ENCODE peak calls at places on chromosome 20, in ten cellular contexts. J is ascending aorta, Q is nephron progenitor cell, Y is cardiac muscle cell, N is natural killer cell, E is osteocyte, K is PC-3, M is fibroblast of villous mesenchyme, R is tibial artery, Z is hepatocyte. P is an unnamed sample.

GRCh38 chr20:19495905-19496703 is 262.0 kb upstream of the RIN2 start:
- DNase-seq in E (no peak), K (no peak), M (no peak), Z (no peak), J (no peak), N (no peak), Q (no peak), Y (no peak), R (peak; percentile 81), P (no peak)

GRCh38 chr20:3238616-3239025 is 369 bp downstream of the SLC4A11 start:
- DNase-seq in Q (peak; percentile 57), K (peak; percentile 51), Y (peak; percentile 22), E (no peak), J (no peak), R (no peak), Z (peak; percentile 41), N (no peak), M (peak; percentile 60), P (peak; percentile 84)

GRCh38 chr20:21102252-21102609 is 3.9 kb downstream of the LINC00237 start:
- DNase-seq in Z (no peak), J (no peak), K (no peak), E (no peak), R (no peak), M (no peak), Y (no peak), Q (peak; percentile 25), N (no peak), P (peak; percentile 58)

GRCh38 chr20:47338131-47338628 is 18.3 kb downstream of the ZMYND8 start:
- DNase-seq in N (no peak), E (no peak), Q (no peak), R (no peak), K (no peak), M (peak; percentile 72), Y (no peak), J (no peak), Z (no peak), P (no peak)

GRCh38 chr20:24950128-24950835 is 1.2 kb downstream of the CST7 start:
- DNase-seq in J (no peak), R (no peak), M (no peak), K (no peak), E (peak; percentile 80), N (peak; percentile 47), Y (no peak), Q (no peak), Z (no peak), P (no peak)

GRCh38 chr20:1489764-1490436 is 1.3 kb downstream of the SIRPB2 start:
- DNase-seq in K (peak; percentile 82), E (no peak), Z (no peak), N (no peak), R (no peak), Y (no peak), J (no peak), Q (no peak), M (no peak), P (no peak)

GRCh38 chr20:39800548-39800947 is 838.4 kb downstream of the DHX35 start:
- DNase-seq in E (no peak), N (no peak), R (peak; percentile 66), Y (peak; percentile 76), M (peak; percentile 68), K (no peak), J (no peak), Q (no peak), Z (no peak), P (peak; percentile 5)

GRCh38 chr20:63049561-63050221 is 42.9 kb upstream of the BHLHE23 start:
- DNase-seq in K (no peak), E (no peak), Q (no peak), R (no peak), J (no peak), Y (no peak), M (no peak), Z (no peak), N (no peak), P (no peak)

GRCh38 chr20:45821942-45822341 is 5.2 kb downstream of the TNNC2 start:
- DNase-seq in Z (no peak), K (no peak), R (no peak), E (no peak), J (no peak), Y (no peak), M (no peak), Q (no peak), N (no peak), P (no peak)

GRCh38 chr20:19885981-19886665 is 128.1 kb downstream of the RIN2 start:
- DNase-seq in K (peak; percentile 77), Y (peak; percentile 45), J (no peak), N (no peak), Q (no peak), E (no peak), R (peak; percentile 80), Z (peak; percentile 28), M (peak; percentile 62), P (no peak)

GRCh38 chr20:56843817-56844216 is 214.7 kb downstream of the TFAP2C start:
- DNase-seq in N (no peak), E (no peak), J (no peak), Y (no peak), K (peak; percentile 41), Z (peak; percentile 27), M (peak; percentile 8), Q (no peak), R (no peak), P (no peak)

DNA sequence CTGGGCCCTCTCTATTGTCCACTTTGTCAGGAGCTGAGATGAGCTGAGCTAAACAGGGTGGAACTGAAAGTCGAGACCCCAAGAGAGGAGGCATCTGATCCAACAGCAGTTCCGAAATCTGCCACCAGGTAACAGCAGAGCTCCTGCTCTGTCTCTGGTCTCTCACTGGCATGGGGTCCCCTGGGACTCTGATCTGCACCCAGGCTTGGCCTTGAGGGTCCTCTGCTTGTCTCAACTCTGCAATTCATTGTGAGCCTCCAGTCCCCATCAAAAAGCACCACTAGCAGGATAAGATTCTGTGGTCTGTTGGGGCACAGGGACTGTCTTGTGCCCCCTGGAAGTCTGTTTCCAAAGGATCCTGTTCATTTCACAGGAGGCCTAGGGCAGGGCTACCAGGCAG is 62.5 kb upstream of the TOP1 start:
- DNase-seq in K (peak; percentile 28), J (no peak), Z (no peak), E (peak; percentile 64), N (no peak), Q (peak; percentile 32), M (no peak), Y (no peak), R (no peak), P (peak; percentile 17)
- TF ChIP-seq CTCF in K (peak; percentile 59), J (no peak), Z (no peak), E (peak; percentile 18), N (no peak), Q (peak; percentile 46), M (peak; percentile 48), Y (peak; percentile 27), R (no peak), P (peak; percentile 41)

DNA sequence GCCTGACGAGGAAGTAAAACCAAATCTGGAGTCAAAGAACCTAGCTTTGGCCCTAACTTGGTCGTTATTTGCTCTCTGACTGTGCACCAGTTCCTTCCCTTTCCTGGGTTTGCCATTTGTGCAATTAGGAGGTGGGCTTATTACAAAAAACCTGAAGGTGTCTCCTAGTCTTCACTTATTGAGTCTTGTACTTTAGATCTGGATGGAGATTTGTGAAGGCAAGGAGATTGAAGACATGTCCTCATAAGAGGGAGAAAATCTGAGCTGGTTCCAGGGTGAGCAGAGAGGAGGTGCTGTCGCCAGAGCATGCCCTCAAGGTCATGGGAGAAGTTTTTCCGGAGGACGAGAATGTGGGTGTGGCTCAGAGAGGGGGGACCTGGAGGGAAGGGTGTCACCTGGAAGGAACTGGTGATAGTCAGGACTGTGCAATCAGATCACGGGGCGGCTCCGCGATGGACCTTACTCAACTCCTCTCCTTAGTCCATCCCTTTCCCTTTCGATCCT is 703 bp upstream of the ACSS2 start:
- DNase-seq in M (no peak), J (no peak), R (no peak), Y (no peak), E (no peak), Z (no peak), N (no peak), Q (no peak), K (no peak), P (no peak)
- TF ChIP-seq CTCF in M (peak; percentile 6), J (no peak), R (no peak), Y (no peak), E (peak; percentile 26), Z (peak; percentile 32), N (no peak), Q (no peak), K (peak; percentile 48), P (peak; percentile 8)

DNA sequence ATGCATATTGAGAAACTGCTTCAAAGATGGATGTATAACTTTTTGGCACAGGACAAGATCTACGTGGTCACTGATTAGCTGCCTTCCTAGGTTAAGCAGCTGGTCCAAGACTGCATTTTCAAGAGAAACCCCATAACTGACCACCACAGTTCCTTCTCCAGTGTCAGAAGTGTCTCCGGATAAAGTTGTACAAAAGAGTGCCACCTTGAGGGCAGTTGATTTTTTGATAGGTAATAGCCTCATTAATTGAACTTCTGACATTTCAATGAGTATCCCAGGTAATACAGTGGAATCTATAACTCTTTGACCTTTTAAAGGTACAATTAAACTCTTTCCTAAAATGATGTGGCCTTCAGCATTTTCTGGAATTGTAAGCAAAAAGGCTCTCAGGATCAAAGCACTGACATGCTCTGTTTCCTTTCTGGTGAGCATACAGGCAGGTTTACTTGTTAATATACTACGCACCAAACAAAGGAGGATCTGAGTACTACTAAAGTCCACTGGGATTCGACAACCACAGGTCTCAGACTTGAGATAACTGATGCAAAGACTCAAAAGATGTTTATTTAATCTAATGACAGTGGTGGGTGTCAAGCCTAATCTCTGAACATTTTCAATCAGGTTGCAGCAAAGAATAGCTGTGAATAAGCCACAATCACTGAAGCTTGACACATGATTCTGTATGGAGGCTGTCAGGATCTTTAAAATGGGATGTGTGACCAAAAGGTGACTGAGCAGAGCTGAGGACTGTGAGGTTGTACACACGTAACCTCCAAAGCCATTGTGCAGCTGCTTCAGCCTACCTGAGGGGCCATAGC is 21.2 kb downstream of the MKKS start:
- DNase-seq in N (no peak), Z (no peak), R (no peak), K (peak; percentile 25), E (no peak), J (no peak), Y (peak; percentile 44), M (no peak), Q (no peak), P (no peak)
- TF ChIP-seq CTCF in N (no peak), Z (peak; percentile 32), R (no peak), K (peak; percentile 67), E (peak; percentile 39), J (no peak), Y (peak; percentile 22), M (no peak), Q (no peak), P (no peak)

DNA sequence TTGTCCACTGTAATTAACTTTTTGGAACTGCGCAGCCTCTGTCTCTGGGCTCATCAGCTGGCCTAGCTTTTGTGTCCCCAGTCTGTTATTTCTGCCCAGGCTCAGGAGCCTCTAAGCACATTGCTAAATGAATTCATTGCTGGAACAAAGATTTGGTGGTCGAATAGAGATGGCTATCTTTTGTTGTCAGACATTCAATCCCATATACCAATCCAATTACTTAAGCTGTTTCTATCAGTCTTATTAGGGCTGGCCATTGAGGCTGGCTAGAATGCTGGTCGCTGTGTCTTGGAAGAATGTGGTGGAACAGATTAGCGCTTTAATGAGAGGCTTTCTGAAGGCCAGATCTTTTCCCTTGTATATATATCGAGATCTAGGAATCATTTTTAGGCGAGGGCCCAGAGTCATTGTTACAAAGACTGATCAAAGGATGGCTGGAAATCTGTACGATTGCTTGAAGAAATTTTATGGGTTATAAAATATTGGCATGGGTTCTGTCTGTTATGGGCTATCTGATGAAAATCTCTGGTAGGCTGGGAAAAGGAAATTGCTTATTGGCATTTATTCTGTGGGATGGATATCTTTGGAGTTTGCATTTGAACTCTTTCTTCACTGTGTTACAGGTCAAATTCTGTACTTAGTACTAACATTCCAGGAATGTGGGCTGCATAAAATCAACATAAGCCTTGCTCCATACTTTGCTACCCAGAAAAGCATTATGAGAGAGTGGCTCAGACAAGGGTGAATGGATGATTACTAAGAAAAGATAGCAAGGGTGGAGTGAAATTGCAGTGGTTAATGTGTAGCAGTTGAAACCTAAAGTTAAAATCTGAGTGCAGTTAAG is 34.8 kb upstream of the JAG1 start:
- DNase-seq in M (peak; percentile 89), Y (peak; percentile 73), Z (peak; percentile 32), Q (no peak), E (no peak), N (no peak), R (no peak), J (no peak), K (peak; percentile 92), P (no peak)
- TF ChIP-seq CTCF in M (no peak), Y (no peak), Z (no peak), Q (no peak), E (no peak), N (no peak), R (no peak), J (no peak), K (no peak), P (no peak)

P was measured in GM13977.